ENCODE peak calls at places on chromosomes 12 and 14, in seven cellular contexts. F, X, M, T, S, B and V are unnamed samples.
A peak's percentile ranks its signal among the peaks of the same experiment; 100 is the strongest.

GRCh38 chr12:52552055-52552454 is 890 bp downstream of the KRT71 start:
- DNase-seq in T (no peak), F (no peak), S (no peak), B (no peak), X (no peak), M (no peak), V (no peak)

GRCh38 chr12:131192951-131193350 is 239.2 kb downstream of the ADGRD1 start:
- DNase-seq in B (no peak), S (no peak), M (no peak), T (no peak), X (no peak), F (no peak), V (no peak)

GRCh38 chr12:93783827-93784226 is 106.7 kb downstream of the CRADD start:
- DNase-seq in F (no peak), S (no peak), M (no peak), B (no peak), T (no peak), X (no peak), V (no peak)

GRCh38 chr12:12561305-12562015 is 1.2 kb downstream of the DUSP16 start:
- DNase-seq in F (peak; percentile 77), T (peak; percentile 50), M (peak; percentile 36), B (peak; percentile 66), S (peak; percentile 62), X (peak; percentile 70), V (no peak)

GRCh38 chr12:48184549-48184922 is 1.1 kb downstream of the CCDC184 start:
- DNase-seq in F (no peak), T (no peak), X (no peak), B (no peak), S (no peak), M (no peak), V (no peak)

GRCh38 chr12:2250797-2251196 is 198.0 kb downstream of the CACNA1C start:
- DNase-seq in B (no peak), T (no peak), X (no peak), F (no peak), M (no peak), S (no peak), V (no peak)

GRCh38 chr12:10497602-10498001 is 8.1 kb upstream of the EIF2S3B start:
- DNase-seq in F (no peak), X (no peak), B (no peak), T (peak; percentile 3), S (no peak), M (no peak), V (no peak)

GRCh38 chr12:40058721-40059190 is 47.1 kb downstream of the SLC2A13 start:
- DNase-seq in X (no peak), M (no peak), T (no peak), B (no peak), F (no peak), S (no peak), V (no peak)

GRCh38 chr14:64680013-64680674 is 24.1 kb upstream of the PLEKHG3 start:
- DNase-seq in F (peak; percentile 30), M (peak; percentile 12), B (peak; percentile 54), X (no peak), T (no peak), S (no peak), V (no peak)

GRCh38 chr14:97524579-97525319 is 727.6 kb downstream of the VRK1 start:
- DNase-seq in F (no peak), X (no peak), S (no peak), M (no peak), T (no peak), B (no peak), V (no peak)

GRCh38 chr14:104968153-104968527 is 10.0 kb downstream of the AHNAK2 start:
- DNase-seq in M (peak; percentile 42), B (peak; percentile 88), X (peak; percentile 82), F (peak; percentile 79), S (peak; percentile 74), T (peak; percentile 64), V (no peak)

GRCh38 chr12:49104822-49105221 is 5.8 kb downstream of the LMBR1L start:
- DNase-seq in M (no peak), X (no peak), S (no peak), B (no peak), F (no peak), T (no peak), V (no peak)

GRCh38 chr12:89556976-89557375 is 31.1 kb upstream of the POC1B start:
- DNase-seq in S (no peak), T (no peak), X (no peak), B (no peak), F (no peak), M (peak; percentile 15), V (no peak)

GRCh38 chr12:52611080-52611468 is 7.3 kb downstream of the KRT73 start:
- DNase-seq in X (no peak), F (no peak), S (no peak), T (no peak), B (no peak), M (no peak), V (no peak)

GRCh38 chr12:67355428-67356385 is 86.5 kb downstream of the CAND1 start:
- DNase-seq in X (no peak), F (no peak), S (no peak), B (no peak), T (peak; percentile 76), M (peak; percentile 57), V (no peak)

GRCh38 chr12:62190921-62191746 is 69.1 kb upstream of the USP15 start:
- DNase-seq in B (no peak), F (peak; percentile 27), T (no peak), X (peak; percentile 15), S (no peak), M (no peak), V (no peak)

GRCh38 chr14:35897616-35898111 is 71.5 kb downstream of the BRMS1L start:
- DNase-seq in B (no peak), X (no peak), T (no peak), M (no peak), F (no peak), S (no peak), V (no peak)

DNA sequence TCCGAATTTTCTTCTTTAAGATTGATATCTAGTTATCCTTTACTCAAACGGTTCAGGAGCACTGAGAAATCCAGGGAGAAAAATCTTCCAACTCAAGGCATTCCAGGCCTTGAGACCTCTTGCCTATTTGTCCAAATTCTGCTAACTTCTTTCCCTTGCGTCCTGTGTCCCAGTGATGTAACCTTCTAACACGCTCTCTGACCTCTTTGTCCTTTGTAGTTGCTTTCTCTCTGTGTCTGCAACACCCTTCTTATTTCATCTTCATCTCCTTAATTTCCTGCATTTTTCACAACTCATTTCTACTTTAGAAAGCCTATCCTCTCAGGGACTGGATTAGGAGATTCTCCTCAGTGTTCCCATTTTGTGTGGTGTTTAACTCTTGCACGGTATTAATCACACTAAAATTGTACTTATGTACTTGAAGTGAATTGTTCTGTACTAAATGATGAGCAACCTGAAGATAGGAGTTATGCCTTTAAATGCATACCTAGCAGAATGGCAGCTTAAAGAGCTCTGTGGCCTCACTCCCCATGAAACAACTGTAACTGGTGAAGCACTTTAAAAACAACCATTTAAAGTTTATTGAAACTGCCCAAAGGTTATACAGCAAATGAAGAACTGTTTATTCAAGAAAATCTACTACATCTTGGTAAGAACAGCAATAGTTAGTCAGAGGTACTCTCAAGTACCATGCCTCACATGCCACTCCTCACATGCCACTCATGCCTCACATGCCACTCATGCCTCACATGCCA is 7.4 kb upstream of the SNAPC1 start:
- DNase-seq in T (no peak), X (no peak), S (no peak), M (peak; percentile 25), B (no peak), F (no peak), V (no peak)
- TF ChIP-seq CTCF in T (no peak), X (no peak), S (no peak), M (no peak), B (no peak), F (no peak), V (no peak)

DNA sequence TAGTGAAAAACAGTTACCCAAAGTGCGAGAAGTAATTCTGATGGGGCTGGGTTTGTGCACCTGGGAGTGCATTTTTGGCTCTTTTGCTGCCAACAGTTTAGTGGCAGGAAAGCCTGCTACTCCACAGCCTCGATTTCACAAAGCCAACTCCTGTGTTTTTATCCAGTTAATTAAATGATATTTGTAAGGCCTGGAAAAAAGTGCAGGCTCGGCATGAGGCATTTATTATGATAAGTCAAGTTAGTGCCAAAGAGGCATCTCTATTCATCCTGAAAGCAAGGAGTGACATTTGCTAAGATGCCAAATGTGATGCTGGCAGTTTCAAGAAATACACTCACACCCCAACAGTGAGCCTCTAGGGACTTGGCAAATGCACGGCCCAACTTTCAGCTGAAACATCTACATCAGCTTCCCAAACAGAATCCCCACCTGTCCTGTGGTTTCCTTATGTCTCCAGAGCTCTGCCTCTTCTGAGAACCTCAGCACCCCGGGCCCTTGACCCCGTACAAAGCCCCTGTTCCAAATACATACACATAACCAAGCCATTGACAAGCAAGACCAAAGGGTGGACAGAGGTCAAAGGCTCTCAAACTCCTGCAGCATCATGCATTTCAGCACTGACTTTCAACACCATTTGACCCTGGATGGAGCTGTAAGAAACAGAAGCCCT is 955.1 kb upstream of the TMEM132C start:
- DNase-seq in M (no peak), T (no peak), X (no peak), B (no peak), S (no peak), F (no peak), V (no peak)
- H3K4me3 ChIP-seq in M (no peak overlapping the region), T (no peak overlapping the region), X (no peak overlapping the region), B (no peak overlapping the region), S (no peak overlapping the region), F (no peak overlapping the region), V (no peak overlapping the region)

DNA sequence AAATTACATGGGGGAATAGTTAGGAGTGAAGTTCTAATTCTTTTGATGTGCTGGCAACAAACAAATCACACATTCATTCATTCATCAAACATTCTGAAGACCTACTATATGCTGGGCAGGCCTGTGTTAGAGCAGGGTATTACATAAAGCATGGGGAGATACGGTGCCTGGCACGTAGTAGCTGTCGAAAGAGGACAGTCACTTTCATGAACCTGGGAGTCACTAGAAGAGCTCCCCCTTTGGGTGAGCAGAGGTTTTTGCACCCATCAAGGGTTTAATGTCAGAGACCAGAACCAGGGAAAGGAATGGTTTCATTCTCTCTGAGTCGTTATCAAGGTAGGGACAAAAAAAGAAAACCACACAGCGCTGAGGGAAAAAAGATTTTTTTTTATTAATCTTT is 10.0 kb downstream of the LHX5 start:
- DNase-seq in B (no peak), T (peak; percentile 14), S (no peak), X (no peak), F (no peak), M (no peak), V (no peak)
- TF ChIP-seq CTCF in B (no peak), T (peak; percentile 48), S (no peak), X (no peak), F (no peak), M (peak; percentile 53), V (peak; percentile 57)

GRCh38 chr12:92341333-92341691 is 195.7 kb upstream of the BTG1 start:
- DNase-seq in T (no peak), B (no peak), S (no peak), X (no peak), F (no peak), M (no peak), V (no peak)
- H3K4me3 ChIP-seq in T (no peak overlapping the region), B (no peak overlapping the region), S (no peak overlapping the region), X (no peak overlapping the region), F (no peak overlapping the region), M (no peak overlapping the region), V (no peak overlapping the region)